ENCODE peak calls at places on chromosomes 13 and 19, in nine cellular contexts. K, D, W, I, Z, V, P, O and S are unnamed samples.

GRCh38 chr19:52603558-52604207 is 33.6 kb downstream of the ZNF701 start:
- DNase-seq in Z (peak), P (no peak), V (no peak), I (no peak), O (no peak), W (peak), K (peak), D (no peak), S (no peak)

GRCh38 chr13:95258619-95259194 is 42.5 kb downstream of the ABCC4 start:
- DNase-seq in Z (no peak), I (no peak), P (no peak), W (no peak), V (no peak), D (no peak), K (no peak), O (no peak), S (no peak)

GRCh38 chr13:106617561-106617960 is 49.6 kb upstream of the ARGLU1 start:
- DNase-seq in D (no peak), Z (peak), V (peak), I (peak), K (no peak), O (peak), P (peak), W (peak), S (peak)

GRCh38 chr19:56987184-56987583 is 132.6 kb upstream of the USP29 start:
- DNase-seq in O (no peak), D (no peak), P (peak), I (no peak), W (no peak), V (no peak), Z (no peak), K (no peak), S (no peak)

GRCh38 chr13:96109125-96109524 is 19.2 kb downstream of the HS6ST3 start:
- DNase-seq in K (no peak), P (no peak), O (no peak), V (no peak), I (no peak), Z (no peak), D (no peak), W (no peak), S (no peak)

GRCh38 chr19:29526730-29527499 is 1.1 kb downstream of the VSTM2B start:
- DNase-seq in I (peak), O (no peak), P (peak), K (no peak), D (no peak), W (peak), V (no peak), Z (no peak), S (peak)

GRCh38 chr19:14770136-14770535 is 8.2 kb downstream of the ADGRE2 start:
- DNase-seq in P (no peak), K (no peak), W (no peak), D (no peak), Z (no peak), O (no peak), V (no peak), I (no peak), S (no peak)

GRCh38 chr19:43765109-43765876 is 10.5 kb upstream of the SMG9 start:
- DNase-seq in Z (peak), P (peak), V (no peak), O (peak), D (peak), W (peak), I (no peak), K (peak), S (no peak)

GRCh38 chr13:44156294-44156658 is 217.3 kb upstream of the SERP2 start:
- DNase-seq in D (no peak), V (no peak), I (no peak), Z (no peak), W (no peak), K (no peak), P (no peak), O (no peak), S (no peak)

GRCh38 chr13:37729876-37730275 is 131.3 kb upstream of the POSTN start:
- DNase-seq in V (no peak), W (no peak), Z (no peak), O (no peak), I (no peak), D (no peak), P (no peak), K (no peak), S (no peak)

GRCh38 chr13:80030491-80030890 is 310.4 kb downstream of the SPRY2 start:
- DNase-seq in V (no peak), D (peak), W (peak), P (peak), I (no peak), K (no peak), O (peak), Z (no peak), S (peak)

GRCh38 chr19:35260694-35261304 is 8.0 kb upstream of the USF2 start:
- DNase-seq in D (no peak), V (no peak), O (no peak), I (no peak), W (no peak), Z (no peak), P (no peak), K (no peak), S (no peak)

GRCh38 chr19:56491399-56491798 is 14.3 kb upstream of the ZNF667 start:
- DNase-seq in K (no peak), W (peak), V (peak), P (peak), Z (peak), D (no peak), O (no peak), I (no peak), S (no peak)

GRCh38 chr13:41639955-41640780 is 182.8 kb downstream of the RGCC start:
- DNase-seq in O (no peak), W (peak), V (no peak), K (peak), D (no peak), Z (no peak), P (no peak), I (no peak), S (no peak)

GRCh38 chr19:2477141-2477710 is 1.3 kb downstream of the GADD45B start:
- DNase-seq in P (no peak), W (peak), K (no peak), I (no peak), D (no peak), V (no peak), O (peak), Z (peak), S (peak)

GRCh38 chr19:42352216-42352892 is 26.9 kb downstream of the MEGF8 start:
- DNase-seq in O (peak), D (no peak), V (no peak), K (no peak), Z (peak), I (peak), W (peak), P (peak), S (peak)

GRCh38 chr13:48648446-48648845 is 5.3 kb upstream of the CYSLTR2 start:
- DNase-seq in I (no peak), Z (no peak), O (no peak), D (no peak), V (no peak), K (no peak), W (no peak), P (no peak), S (no peak)

GRCh38 chr13:40662866-40663265 is 3.6 kb downstream of the FOXO1 start:
- DNase-seq in O (no peak), D (no peak), V (no peak), I (no peak), Z (no peak), P (peak), K (no peak), W (no peak), S (peak)

GRCh38 chr19:23867895-23868294 is 46.8 kb upstream of the ZNF726 start:
- DNase-seq in I (no peak), Z (no peak), K (no peak), W (peak), D (no peak), V (no peak), P (no peak), O (peak), S (no peak)

GRCh38 chr19:17020380-17020779 is 6.2 kb downstream of the CPAMD8 start:
- DNase-seq in I (no peak), P (no peak), D (no peak), O (no peak), K (no peak), W (no peak), V (no peak), Z (no peak), S (no peak)

GRCh38 chr13:42574435-42575311 is 721 bp downstream of the TNFSF11 start:
- DNase-seq in Z (no peak), I (no peak), P (peak), V (no peak), D (no peak), W (peak), K (no peak), O (no peak), S (peak)

GRCh38 chr19:55441319-55441691 is 1.8 kb downstream of the SHISA7 start:
- DNase-seq in W (no peak), Z (no peak), V (no peak), P (no peak), D (no peak), I (no peak), K (no peak), O (no peak), S (no peak)

GRCh38 chr13:25598421-25598820 is 226.6 kb downstream of the ATP8A2 start:
- DNase-seq in I (no peak), P (no peak), Z (no peak), V (no peak), O (no peak), W (no peak), D (no peak), K (no peak), S (no peak)
- H3K9ac ChIP-seq in I (no peak), P (no peak), Z (no peak), V (no peak), O (no peak), W (no peak), D (no peak), K (no peak), S (no peak)

GRCh38 chr13:32804673-32805260 is 211.5 kb upstream of the KL start:
- DNase-seq in O (peak), V (no peak), I (no peak), Z (peak), K (peak), D (no peak), W (peak), P (no peak), S (no peak)

GRCh38 chr13:32796754-32797153 is 210.5 kb downstream of the PDS5B start:
- DNase-seq in Z (no peak), D (no peak), W (no peak), I (no peak), O (no peak), V (no peak), K (no peak), P (no peak), S (no peak)

GRCh38 chr13:32802159-32802558 is 214.1 kb upstream of the KL start:
- DNase-seq in P (no peak), Z (no peak), K (no peak), O (no peak), V (no peak), D (no peak), W (peak), I (no peak), S (no peak)
- H3K4me3 ChIP-seq in P (no peak), Z (no peak), K (no peak), O (no peak), V (no peak), D (no peak), W (no peak), I (no peak), S (no peak)

GRCh38 chr19:32966750-32967149 is 5.0 kb downstream of the CEP89 start:
- DNase-seq in W (no peak), O (no peak), D (no peak), P (no peak), K (no peak), I (no peak), V (no peak), Z (no peak), S (no peak)

GRCh38 chr19:32971012-32971595 is 654 bp downstream of the CEP89 start:
- DNase-seq in P (no peak), I (no peak), O (no peak), K (no peak), V (no peak), W (peak), Z (no peak), D (no peak), S (no peak)

GRCh38 chr19:32976223-32976805 is 4.3 kb downstream of the FAAP24 start:
- DNase-seq in W (peak), O (peak), V (peak), K (peak), D (peak), P (peak), Z (peak), I (peak), S (peak)

GRCh38 chr19:32969549-32969948 is 2.2 kb downstream of the CEP89 start:
- DNase-seq in D (no peak), O (no peak), Z (no peak), I (no peak), P (no peak), W (no peak), V (no peak), K (no peak), S (no peak)

GRCh38 chr19:32971715-32972540 is at the start of the genes CEP89 and FAAP24:
- DNase-seq in O (peak), V (peak), I (peak), K (peak), W (peak), P (peak), Z (peak), D (peak), S (peak)
- H3K9ac ChIP-seq in O (peak), V (peak), I (peak), K (peak), W (peak), P (peak), Z (peak), D (peak), S (peak)

GRCh38 chr19:4136680-4137088 is 12.8 kb upstream of the MAP2K2 start:
- DNase-seq in O (no peak), W (no peak), V (no peak), I (no peak), P (no peak), K (no peak), Z (no peak), D (no peak), S (no peak)

GRCh38 chr19:4139614-4140236 is 13.7 kb upstream of the CREB3L3 start:
- DNase-seq in O (peak), I (peak), D (peak), Z (peak), K (peak), W (peak), V (peak), P (peak), S (peak)

GRCh38 chr19:4144666-4145261 is 8.7 kb upstream of the CREB3L3 start:
- DNase-seq in K (peak), D (peak), Z (peak), V (no peak), W (peak), P (no peak), I (no peak), O (peak), S (no peak)

GRCh38 chr19:4138445-4138844 is 14.5 kb upstream of the MAP2K2 start:
- DNase-seq in K (no peak), I (no peak), O (no peak), W (no peak), D (no peak), V (no peak), Z (no peak), P (no peak), S (no peak)

GRCh38 chr19:4140237-4140711 is 13.2 kb upstream of the CREB3L3 start:
- DNase-seq in I (peak), P (peak), O (peak), W (peak), V (peak), K (peak), D (peak), Z (peak), S (peak)
- H3K4me3 ChIP-seq in I (no peak), P (no peak), O (peak), W (no peak), V (no peak), K (no peak), D (peak), Z (no peak), S (no peak)

DNA sequence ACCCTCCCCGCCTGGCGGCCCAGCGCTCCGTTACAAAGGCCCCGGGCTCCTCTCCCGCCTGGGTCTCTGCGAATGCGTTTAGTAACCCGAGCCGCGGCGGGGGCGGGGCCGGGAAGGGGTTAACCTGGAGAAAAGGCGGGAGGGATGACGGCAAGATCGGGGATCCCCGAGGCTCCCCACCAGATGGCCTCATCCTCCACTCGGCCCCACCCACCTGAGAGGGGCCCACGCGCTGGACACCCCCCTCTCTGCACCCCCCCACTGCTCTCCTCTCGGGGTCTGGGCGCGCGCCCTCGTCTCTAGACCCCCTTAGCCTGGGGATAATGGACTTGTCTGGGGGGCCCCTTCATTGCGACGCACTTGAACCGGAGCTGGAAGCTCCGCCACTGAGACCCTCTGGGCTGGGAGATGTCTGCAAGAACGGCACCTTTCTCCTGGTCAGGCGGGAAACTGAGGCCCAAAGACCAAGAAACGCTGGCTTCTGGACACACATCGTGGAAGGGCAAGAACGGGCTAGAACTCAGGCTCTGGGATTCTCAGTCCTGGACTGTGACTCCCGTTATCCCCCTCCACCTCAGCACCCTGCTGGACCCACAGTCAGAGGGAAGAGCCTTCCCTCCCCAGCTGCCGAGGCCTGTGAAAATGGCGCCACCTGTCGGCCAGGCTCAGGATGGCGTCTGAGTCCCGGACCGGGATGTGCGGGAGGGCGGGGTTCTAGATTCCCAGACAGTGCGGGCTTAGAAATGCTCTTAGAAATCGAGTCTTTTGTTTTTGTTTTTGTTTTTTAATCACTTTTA is 2.9 kb upstream of the LTBP4 start:
- DNase-seq in W (peak), O (peak), P (peak), K (peak), D (peak), V (no peak), Z (peak), I (peak), S (peak)
- H3K9ac ChIP-seq in W (no peak), O (peak), P (peak), K (peak), D (peak), V (peak), Z (peak), I (no peak), S (no peak)

GRCh38 chr19:38229585-38230073 is 5.6 kb upstream of the DPF1 start:
- DNase-seq in O (peak), V (peak), I (peak), D (peak), K (peak), P (peak), W (peak), Z (peak), S (peak)

GRCh38 chr19:38228005-38228377 is 4.0 kb upstream of the DPF1 start:
- DNase-seq in Z (no peak), K (no peak), I (no peak), O (no peak), W (no peak), D (no peak), P (no peak), V (no peak), S (peak)

GRCh38 chr19:38231918-38232317 is 7.9 kb upstream of the DPF1 start:
- DNase-seq in W (no peak), K (no peak), P (no peak), Z (no peak), I (no peak), D (no peak), O (no peak), V (no peak), S (no peak)

GRCh38 chr19:38227272-38228004 is 3.4 kb upstream of the DPF1 start:
- DNase-seq in V (no peak), K (no peak), W (no peak), I (no peak), P (no peak), O (no peak), D (no peak), Z (no peak), S (no peak)

GRCh38 chr19:38228491-38229439 is 4.7 kb upstream of the DPF1 start:
- DNase-seq in Z (no peak), V (no peak), I (no peak), K (no peak), W (no peak), P (peak), O (no peak), D (no peak), S (peak)
- H3K4me3 ChIP-seq in Z (peak), V (peak), I (peak), K (peak), W (peak), P (no peak), O (peak), D (peak), S (peak)

GRCh38 chr13:97307882-97308624 is 85.9 kb downstream of the MBNL2 start:
- DNase-seq in V (no peak), I (peak), W (peak), P (peak), O (peak), K (peak), D (peak), Z (peak), S (peak)
- H3K9ac ChIP-seq in V (no peak), I (no peak), W (peak), P (no peak), O (peak), K (no peak), D (peak), Z (peak), S (no peak)